ENCODE peak calls at places on chromosome 11, in nine cellular contexts. P is A549, I is ovary, H is endothelial cell of umbilical vein, S is IMR-90, Q is lower leg skin, V is HCT116, W is heart left ventricle, R is sigmoid colon. Z is an unnamed sample.
A peak's percentile ranks its signal among the peaks of the same experiment; 100 is the strongest.

GRCh38 chr11:95341246-95341645 is 110.2 kb upstream of the SESN3 start:
- DNase-seq in I (no peak), R (no peak), V (no peak), H (peak; percentile 6), Q (peak; percentile 81), W (no peak), P (no peak), S (no peak), Z (no peak)

GRCh38 chr11:128941573-128942271 is 949 bp downstream of the TP53AIP1 start:
- DNase-seq in P (no peak), Q (no peak), S (no peak), I (no peak), V (no peak), W (no peak), H (no peak), R (no peak), Z (no peak)

GRCh38 chr11:83092488-83093384 is 21.0 kb upstream of the RAB30 start:
- DNase-seq in Q (no peak), S (peak; percentile 24), P (peak; percentile 84), I (no peak), W (no peak), H (peak; percentile 34), V (peak; percentile 51), R (no peak), Z (peak; percentile 32)

GRCh38 chr11:76783901-76784813 is 1.0 kb downstream of the TSKU start:
- DNase-seq in R (peak; percentile 81), P (peak; percentile 73), V (peak; percentile 55), Q (peak; percentile 92), S (peak; percentile 84), W (peak; percentile 79), I (peak; percentile 76), H (peak; percentile 84), Z (peak; percentile 79)

GRCh38 chr11:79441159-79441875 is 487 bp upstream of the TENM4 start:
- DNase-seq in V (no peak), W (no peak), P (no peak), S (peak; percentile 58), Q (no peak), R (no peak), H (no peak), I (peak; percentile 36), Z (no peak)

GRCh38 chr11:132864811-132865576 is 667.3 kb downstream of the OPCML start:
- DNase-seq in R (no peak), S (no peak), W (no peak), I (no peak), P (peak; percentile 8), V (no peak), H (no peak), Q (no peak), Z (no peak)

GRCh38 chr11:101509911-101510310 is 73.9 kb downstream of the TRPC6 start:
- DNase-seq in V (no peak), P (no peak), S (no peak), R (no peak), Q (no peak), I (no peak), H (no peak), W (no peak), Z (no peak)

GRCh38 chr11:130144721-130145327 is 14.8 kb upstream of the ST14 start:
- DNase-seq in I (no peak), S (peak; percentile 20), V (no peak), H (no peak), P (no peak), Q (no peak), R (no peak), W (no peak), Z (no peak)

GRCh38 chr11:68471360-68472340 is 11.1 kb downstream of the PPP6R3 start:
- DNase-seq in Q (no peak), I (no peak), P (no peak), R (no peak), S (peak; percentile 29), V (no peak), W (no peak), H (no peak), Z (peak; percentile 77)

GRCh38 chr11:223026-223789 is 12.9 kb downstream of the SIRT3 start:
- DNase-seq in R (peak; percentile 54), S (peak; percentile 56), H (no peak), P (no peak), I (peak; percentile 15), Q (peak; percentile 61), W (no peak), V (no peak), Z (no peak)

GRCh38 chr11:45270946-45271345 is 15.2 kb downstream of the SYT13 start:
- DNase-seq in Q (no peak), I (no peak), S (no peak), R (no peak), V (no peak), W (no peak), P (no peak), H (no peak), Z (no peak)

GRCh38 chr11:68355471-68355870 is 43.1 kb downstream of the LRP5 start:
- DNase-seq in P (no peak), H (no peak), W (no peak), R (no peak), V (no peak), S (no peak), Q (no peak), I (no peak), Z (no peak)

GRCh38 chr11:112613051-112613972 is 347.9 kb upstream of the NCAM1 start:
- DNase-seq in H (peak; percentile 58), Q (no peak), W (no peak), V (peak; percentile 62), S (peak; percentile 34), R (no peak), P (no peak), I (no peak), Z (peak; percentile 29)

GRCh38 chr11:116537736-116538135 is 235.1 kb downstream of the BUD13 start:
- DNase-seq in Q (no peak), R (peak; percentile 34), I (no peak), H (no peak), V (no peak), W (no peak), P (no peak), S (no peak), Z (no peak)

GRCh38 chr11:41522391-41522790 is 62.9 kb upstream of the LRRC4C start:
- DNase-seq in S (no peak), P (no peak), V (no peak), R (no peak), I (no peak), Q (no peak), W (no peak), H (no peak), Z (no peak)

GRCh38 chr11:79121351-79121750 is 319.5 kb downstream of the TENM4 start:
- DNase-seq in W (no peak), H (no peak), Q (peak; percentile 12), S (peak; percentile 19), P (no peak), I (no peak), R (no peak), V (no peak), Z (no peak)

GRCh38 chr11:18720811-18721575 is 5.0 kb downstream of the IGSF22 start:
- DNase-seq in I (peak; percentile 90), Q (peak; percentile 96), W (peak; percentile 89), P (peak; percentile 70), V (peak; percentile 28), H (peak; percentile 72), S (peak; percentile 43), R (peak; percentile 91), Z (peak; percentile 71)

GRCh38 chr11:128559496-128560103 is 27.8 kb downstream of the ETS1 start:
- DNase-seq in S (no peak), R (no peak), V (no peak), I (no peak), H (no peak), W (no peak), P (no peak), Q (no peak), Z (no peak)

GRCh38 chr11:65586247-65586630 is 9.4 kb downstream of the KCNK7 start:
- DNase-seq in R (no peak), Q (no peak), W (no peak), I (no peak), H (no peak), V (no peak), S (no peak), P (no peak), Z (no peak)
- TF ChIP-seq POLR2A in R (no peak), Q (no peak), W (no peak), I (no peak), H (no peak), V (no peak), S (no peak), P (no peak), Z (no peak)

GRCh38 chr11:63602296-63602695 is 11.9 kb downstream of the PLAAT3 start:
- DNase-seq in H (no peak), R (no peak), P (no peak), Q (peak; percentile 14), S (peak; percentile 80), V (no peak), W (no peak), I (peak; percentile 69), Z (no peak)

GRCh38 chr11:63592975-63593395 is 21.2 kb downstream of the PLAAT3 start:
- DNase-seq in R (no peak), H (no peak), P (peak; percentile 62), S (peak; percentile 44), Q (no peak), V (no peak), I (no peak), W (no peak), Z (no peak)

GRCh38 chr11:63595296-63595695 is 18.9 kb downstream of the PLAAT3 start:
- DNase-seq in R (no peak), Q (no peak), H (no peak), W (no peak), I (no peak), V (no peak), S (peak; percentile 56), P (no peak), Z (no peak)

GRCh38 chr11:63599211-63600122 is 14.8 kb downstream of the PLAAT3 start:
- DNase-seq in R (no peak), I (no peak), H (no peak), P (peak; percentile 76), Q (peak; percentile 53), V (no peak), W (no peak), S (peak; percentile 95), Z (peak; percentile 97)

DNA sequence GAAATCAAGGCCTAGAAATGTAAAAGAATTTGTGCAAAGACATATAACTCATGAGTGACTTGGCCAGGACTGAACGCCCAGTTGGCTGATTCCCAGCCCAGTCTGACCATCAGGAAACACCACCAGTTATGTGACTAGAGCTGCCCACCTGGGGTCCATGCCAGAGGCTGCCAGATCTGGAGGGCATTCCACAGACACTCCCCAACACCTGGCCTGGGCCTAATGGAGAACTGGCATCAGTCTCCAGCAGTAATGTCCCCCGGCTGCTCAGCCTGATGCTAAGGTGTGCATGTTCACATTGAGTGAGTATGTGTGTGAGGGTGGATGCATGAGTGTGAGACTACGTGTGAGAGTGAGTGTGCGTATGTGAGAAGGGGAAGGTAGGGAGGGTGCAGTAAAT is 15.7 kb downstream of the PLAAT3 start:
- DNase-seq in R (no peak), V (no peak), S (no peak), W (no peak), P (no peak), H (no peak), I (no peak), Q (peak; percentile 65), Z (no peak)
- TF ChIP-seq POLR2A in R (no peak), V (no peak), S (no peak), W (no peak), P (no peak), H (no peak), I (no peak), Q (no peak), Z (no peak)

GRCh38 chr11:65427691-65428577 is 5.3 kb downstream of the NEAT1 start:
- DNase-seq in W (no peak), V (peak; percentile 39), Q (peak; percentile 87), R (peak; percentile 70), H (peak; percentile 70), I (peak; percentile 54), S (peak; percentile 78), P (peak; percentile 82), Z (no peak)
- TF ChIP-seq POLR2A in W (peak; percentile 0), V (peak; percentile 78), Q (no peak), R (peak; percentile 44), H (no peak), I (peak; percentile 12), S (peak; percentile 87), P (peak; percentile 57), Z (peak; percentile 60)

GRCh38 chr11:119318240-119319135 is 1.6 kb upstream of the MCAM start:
- DNase-seq in W (peak; percentile 38), I (no peak), P (no peak), S (peak; percentile 81), R (peak; percentile 87), Q (peak; percentile 86), V (no peak), H (peak; percentile 81), Z (peak; percentile 76)
- TF ChIP-seq POLR2A in W (no peak), I (no peak), P (no peak), S (no peak), R (no peak), Q (no peak), V (no peak), H (peak; percentile 66), Z (no peak)

Z was measured in H54.